ENCODE peak calls at places on chromosomes 1 and 21, in six cellular contexts. Z is GM13976, E is GM04503, F is hippocampal formation, X is NCI-H2081, S is NCI-H1105. J is an unnamed sample.

GRCh38 chr1:64004451-64004850 is 199.0 kb upstream of the UBE2U start:
- DNase-seq in Z (no peak), E (no peak), F (no peak), X (no peak), S (no peak), J (no peak)

GRCh38 chr1:182968151-182968741 is 15.3 kb upstream of the SHCBP1L start:
- DNase-seq in Z (no peak), E (no peak), F (no peak), X (no peak), S (no peak), J (no peak)

GRCh38 chr21:37699024-37699770 is 217.1 kb downstream of the KCNJ6 start:
- DNase-seq in Z (no peak), E (no peak), F (no peak), X (no peak), S (no peak), J (no peak)

GRCh38 chr1:94855307-94855700 is 35.1 kb downstream of the SLC44A3 start:
- DNase-seq in Z (no peak), E (no peak), F (no peak), X (no peak), S (no peak), J (no peak)

GRCh38 chr1:112046630-112047029 is 57.2 kb upstream of the KCND3 start:
- DNase-seq in Z (no peak), E (no peak), F (no peak), X (no peak), S (no peak), J (no peak)

GRCh38 chr1:6515771-6516170 is 24.3 kb upstream of the PLEKHG5 start:
- DNase-seq in Z (no peak), E (no peak), F (no peak), X (no peak), S (no peak), J (no peak)

GRCh38 chr1:227043755-227044154 is 103.7 kb downstream of the COQ8A start:
- DNase-seq in Z (no peak), E (no peak), F (no peak), X (no peak), S (no peak), J (no peak)

GRCh38 chr1:53539226-53539625 is 80.0 kb downstream of the DMRTB1 start:
- DNase-seq in Z (no peak), E (no peak), F (no peak), X (no peak), S (no peak), J (no peak)

GRCh38 chr1:66576645-66577044 is 42.7 kb downstream of the SGIP1 start:
- DNase-seq in Z (no peak), E (no peak), F (no peak), X (no peak), S (peak; percentile 25), J (no peak)

GRCh38 chr21:43757601-43758000 is 18.5 kb downstream of the CSTB start:
- DNase-seq in Z (no peak), E (no peak), F (no peak), X (no peak), S (no peak), J (no peak)

GRCh38 chr1:240526321-240526720 is 85.6 kb downstream of the GREM2 start:
- DNase-seq in Z (no peak), E (no peak), F (no peak), X (no peak), S (no peak), J (no peak)

GRCh38 chr1:8687053-8687452 is 130.4 kb downstream of the RERE start:
- DNase-seq in Z (no peak), E (no peak), F (no peak), X (no peak), S (no peak), J (no peak)

GRCh38 chr1:152656459-152656858 is 6.7 kb upstream of the LCE2D start:
- DNase-seq in Z (no peak), E (no peak), F (no peak), X (no peak), S (no peak), J (no peak)

GRCh38 chr1:192474080-192474683 is 101.4 kb upstream of the RGS1 start:
- DNase-seq in Z (peak; percentile 35), E (no peak), F (no peak), X (peak; percentile 29), S (peak; percentile 42), J (peak; percentile 41)

GRCh38 chr1:182795563-182796228 is 6.1 kb downstream of the NPL start:
- DNase-seq in Z (no peak), E (no peak), F (no peak), X (no peak), S (no peak), J (no peak)

GRCh38 chr1:14970115-14970798 is 183.3 kb upstream of the TMEM51 start:
- DNase-seq in Z (no peak), E (peak; percentile 87), F (no peak), X (no peak), S (no peak), J (no peak)

GRCh38 chr21:31406510-31406909 is 62.4 kb upstream of the TIAM1 start:
- DNase-seq in Z (no peak), E (no peak), F (no peak), X (no peak), S (no peak), J (no peak)

GRCh38 chr1:66182551-66183178 is 351.3 kb upstream of the SGIP1 start:
- DNase-seq in Z (no peak), E (peak; percentile 73), F (no peak), X (no peak), S (peak; percentile 70), J (no peak)

GRCh38 chr1:24003331-24003972 is 23.3 kb upstream of the SRSF10 start:
- DNase-seq in Z (no peak), E (peak; percentile 92), F (no peak), X (no peak), S (no peak), J (peak; percentile 30)

GRCh38 chr21:39022901-39023693 is 160.2 kb downstream of the PSMG1 start:
- DNase-seq in Z (no peak), E (no peak), F (no peak), X (peak; percentile 42), S (peak; percentile 75), J (no peak)

GRCh38 chr1:53255031-53255430 is 16.7 kb upstream of the MAGOH start:
- DNase-seq in Z (no peak), E (no peak), F (no peak), X (no peak), S (no peak), J (no peak)

GRCh38 chr1:85495556-85495955 is 30.6 kb upstream of the DDAH1 start:
- DNase-seq in Z (no peak), E (peak; percentile 23), F (no peak), X (no peak), S (peak; percentile 59), J (no peak)

GRCh38 chr21:45404726-45405270 is at the start of gene COL18A1:
- DNase-seq in Z (peak; percentile 79), E (no peak), F (no peak), X (no peak), S (peak; percentile 55), J (peak; percentile 91)

GRCh38 chr1:65717815-65718454 is 74.8 kb upstream of the PDE4B start:
- DNase-seq in Z (no peak), E (peak; percentile 31), F (no peak), X (no peak), S (no peak), J (no peak)

GRCh38 chr1:204451352-204452124 is 39.9 kb upstream of the PPP1R15B start:
- DNase-seq in Z (no peak), E (no peak), F (no peak), X (no peak), S (no peak), J (no peak)

GRCh38 chr1:29644812-29645211 is 408.5 kb downstream of the PTPRU start:
- DNase-seq in Z (no peak), E (no peak), F (no peak), X (no peak), S (no peak), J (no peak)

GRCh38 chr1:36008546-36009197 is 75.2 kb upstream of the TEKT2 start:
- DNase-seq in Z (no peak), E (no peak), F (no peak), X (no peak), S (no peak), J (no peak)

GRCh38 chr1:59061876-59062275 is 235.0 kb upstream of the FGGY start:
- DNase-seq in Z (no peak), E (peak; percentile 92), F (no peak), X (no peak), S (no peak), J (no peak)

GRCh38 chr21:39104911-39105310 is 78.3 kb downstream of the PSMG1 start:
- DNase-seq in Z (no peak), E (no peak), F (no peak), X (no peak), S (no peak), J (no peak)

GRCh38 chr1:112335351-112335750 is 60.7 kb upstream of the CTTNBP2NL start:
- DNase-seq in Z (no peak), E (no peak), F (no peak), X (no peak), S (no peak), J (no peak)

GRCh38 chr1:160494620-160495019 is 28.4 kb downstream of the SLAMF6 start:
- DNase-seq in Z (no peak), E (no peak), F (no peak), X (no peak), S (no peak), J (no peak)

GRCh38 chr1:85240659-85241058 is 18.8 kb downstream of the C1orf52 start:
- DNase-seq in Z (no peak), E (no peak), F (no peak), X (no peak), S (no peak), J (no peak)